ENCODE peak calls at places on chromosomes 3 and 15, in five cellular contexts. O, F, E, L and I are unnamed samples.

GRCh38 chr3:183265713-183266417 is 12.8 kb downstream of the B3GNT5 start:
- DNase-seq in L (peak; percentile 79), O (peak; percentile 52), F (no peak), E (no peak), I (no peak)

GRCh38 chr15:90184786-90185704 is 16.1 kb upstream of the SEMA4B start:
- DNase-seq in O (no peak), L (peak; percentile 38), E (peak; percentile 72), F (peak; percentile 76), I (peak; percentile 47)

GRCh38 chr15:99446565-99447496 is 119.0 kb upstream of the MEF2A start:
- DNase-seq in O (no peak), F (peak; percentile 10), E (no peak), L (no peak), I (no peak)

GRCh38 chr3:123622766-123623165 is 37.9 kb upstream of the HACD2 start:
- DNase-seq in O (no peak), F (no peak), L (no peak), E (no peak), I (no peak)

GRCh38 chr3:125052671-125053303 is 3.0 kb downstream of the HEG1 start:
- DNase-seq in L (peak; percentile 77), O (peak; percentile 87), F (no peak), E (peak; percentile 47), I (no peak)

GRCh38 chr3:132253262-132253878 is 63.8 kb upstream of the ACP3 start:
- DNase-seq in F (no peak), O (peak; percentile 61), L (peak; percentile 86), E (no peak), I (peak; percentile 3)

GRCh38 chr15:84552896-84553295 is 47.9 kb upstream of the ZSCAN2 start:
- DNase-seq in E (no peak), F (no peak), L (no peak), O (peak; percentile 22), I (no peak)

GRCh38 chr3:126345641-126346460 is 11.4 kb downstream of the KLF15 start:
- DNase-seq in E (no peak), O (no peak), L (no peak), F (peak; percentile 7), I (no peak)

GRCh38 chr3:46746711-46747110 is 29.0 kb upstream of the PRSS50 start:
- DNase-seq in F (no peak), L (no peak), E (no peak), O (no peak), I (no peak)

GRCh38 chr3:158539414-158540014 is 31.5 kb upstream of the MLF1 start:
- DNase-seq in F (no peak), E (no peak), O (peak; percentile 52), L (peak; percentile 73), I (peak; percentile 43)

DNA sequence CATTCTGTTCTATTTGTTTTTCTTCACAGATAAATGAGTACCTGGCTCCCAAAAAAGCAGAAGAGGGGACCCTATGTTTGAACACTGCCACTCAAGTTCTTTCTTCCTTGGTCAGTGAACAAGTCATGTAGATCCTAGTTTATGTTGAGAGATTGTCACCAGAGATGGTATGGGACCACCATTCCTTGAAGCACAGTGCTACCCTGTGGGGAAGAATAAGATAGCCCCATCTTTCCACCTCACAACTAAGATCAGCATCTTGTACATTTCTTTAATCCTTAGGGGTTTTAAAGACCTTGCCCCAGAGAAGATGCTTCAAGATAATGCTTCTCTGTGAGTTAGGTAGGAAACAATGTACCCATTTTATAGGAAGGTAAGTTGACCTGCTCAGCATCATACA is 233.5 kb upstream of the WNT5A start:
- DNase-seq in O (peak; percentile 35), E (no peak), L (peak; percentile 61), F (no peak), I (no peak)
- TF ChIP-seq CTCF in O (peak; percentile 67), E (no peak), L (peak; percentile 44), F (no peak), I (no peak)

DNA sequence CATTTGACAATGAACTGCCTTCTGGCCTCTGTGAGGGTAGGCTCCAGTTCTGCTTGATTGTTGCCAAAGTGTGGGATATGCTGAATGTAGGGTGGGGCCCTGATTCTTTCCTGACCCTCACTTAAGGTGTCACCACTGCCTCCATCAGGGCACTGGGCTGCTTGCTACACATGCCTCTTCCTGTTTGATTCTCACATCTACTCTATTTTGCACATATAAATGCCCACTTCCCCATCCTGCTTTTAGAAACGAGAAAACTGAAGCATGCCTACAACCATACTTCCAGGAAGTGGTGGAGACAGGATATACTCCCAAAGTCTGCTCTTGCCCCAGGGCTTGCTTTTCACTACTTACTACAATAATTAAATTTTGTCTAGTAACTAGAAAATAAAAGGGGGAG is 6.8 kb downstream of the ZDHHC3 start:
- DNase-seq in F (no peak), E (no peak), L (no peak), O (no peak), I (no peak)
- TF ChIP-seq CTCF in F (no peak), E (no peak), L (no peak), O (no peak), I (no peak)

GRCh38 chr15:59170998-59171397 is 35.6 kb upstream of the LDHAL6B start:
- DNase-seq in O (no peak), E (no peak), F (no peak), L (no peak), I (no peak)

GRCh38 chr15:59173194-59173593 is 33.4 kb upstream of the LDHAL6B start:
- DNase-seq in E (no peak), F (no peak), L (no peak), O (no peak), I (no peak)

GRCh38 chr15:59170295-59170881 is 36.3 kb upstream of the LDHAL6B start:
- DNase-seq in O (peak; percentile 86), L (no peak), F (no peak), E (no peak), I (no peak)

GRCh38 chr15:59174161-59174845 is 32.3 kb upstream of the LDHAL6B start:
- DNase-seq in O (no peak), E (no peak), L (no peak), F (no peak), I (no peak)

DNA sequence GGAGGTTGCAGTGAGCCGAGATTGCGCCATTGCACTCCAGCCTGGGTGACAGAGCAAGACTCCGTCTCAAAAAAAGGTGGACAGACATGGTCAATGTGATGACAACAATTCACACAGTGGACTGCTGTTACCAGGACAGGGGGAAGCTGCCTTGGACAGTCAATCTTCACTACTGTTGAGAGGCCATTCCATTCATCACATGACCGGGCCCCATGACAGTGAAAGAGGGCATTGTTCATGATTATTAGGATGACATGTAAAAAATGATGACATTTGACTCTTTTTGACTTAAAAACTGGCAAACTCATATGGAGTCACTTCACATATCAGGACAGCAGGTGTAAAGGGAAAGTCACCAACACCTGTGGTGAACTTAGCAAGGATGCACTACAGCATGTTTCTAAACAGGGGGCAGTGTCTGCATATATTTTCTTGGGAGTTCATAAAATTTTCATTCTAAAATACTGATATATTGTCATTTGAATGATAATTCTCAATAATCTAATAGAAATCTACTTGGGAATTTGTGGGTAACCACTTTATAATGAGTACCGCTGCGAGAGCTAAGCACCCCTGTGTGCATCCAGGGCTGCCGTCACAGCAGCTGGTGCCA is 34.2 kb upstream of the LDHAL6B start:
- DNase-seq in E (no peak), O (no peak), L (no peak), F (no peak), I (no peak)
- TF ChIP-seq CTCF in E (peak; percentile 24), O (peak; percentile 66), L (peak; percentile 1), F (no peak), I (peak; percentile 35)

GRCh38 chr15:66401130-66402021 is 14.7 kb downstream of the MAP2K1 start:
- DNase-seq in F (no peak), E (no peak), O (no peak), L (no peak), I (no peak)
- TF ChIP-seq CTCF in F (no peak), E (no peak), O (no peak), L (no peak), I (no peak)

GRCh38 chr15:31034152-31034551 is 42.7 kb upstream of the MTMR10 start:
- DNase-seq in L (no peak), E (no peak), O (no peak), F (no peak), I (no peak)
- TF ChIP-seq CTCF in L (no peak), E (no peak), O (peak; percentile 19), F (no peak), I (no peak)

GRCh38 chr15:81256916-81257315 is 60.2 kb downstream of the IL16 start:
- DNase-seq in L (peak; percentile 85), F (no peak), E (no peak), O (peak; percentile 53), I (no peak)
- TF ChIP-seq CTCF in L (peak; percentile 53), F (peak; percentile 55), E (no peak), O (peak; percentile 79), I (peak; percentile 63)

DNA sequence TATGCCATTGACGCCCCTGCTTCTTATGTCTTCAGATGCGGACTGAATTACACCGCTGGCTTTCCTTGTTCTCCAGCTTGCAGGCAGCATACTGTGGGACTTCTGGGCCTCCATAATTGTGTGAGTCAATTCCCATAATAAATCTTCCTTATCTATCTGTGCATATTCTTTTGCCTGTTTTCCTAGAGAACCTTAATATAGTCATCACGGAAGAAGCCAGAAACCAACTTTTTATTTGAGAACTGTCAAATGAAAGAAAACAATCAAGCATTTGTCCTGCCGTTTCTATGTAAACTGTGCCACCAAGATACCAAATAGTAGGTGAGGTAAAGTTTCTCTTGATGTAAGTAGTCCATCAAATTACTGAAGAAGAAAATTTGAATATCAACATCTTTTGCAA is 51.8 kb upstream of the B3GALNT1 start:
- DNase-seq in E (no peak), O (no peak), F (no peak), L (no peak), I (no peak)
- TF ChIP-seq CTCF in E (no peak), O (no peak), F (no peak), L (no peak), I (no peak)